ENCODE peak calls at places on chromosomes 5 and 9, in eight cellular contexts. A is GM23248, W is neural progenitor cell, I is PC-3, O is hepatocyte, S is GM23338, D is SK-N-SH, H is HCT116. F is an unnamed sample.

GRCh38 chr5:71457106-71457505 is 1.7 kb downstream of the BDP1 start:
- DNase-seq in H (no peak), S (no peak), A (no peak), W (no peak), D (no peak), O (no peak), I (no peak), F (no peak)

GRCh38 chr5:123512631-123513461 is 869 bp downstream of the CSNK1G3 start:
- DNase-seq in A (peak), W (peak), I (peak), O (peak), D (peak), H (no peak), S (peak), F (peak)

GRCh38 chr9:134427153-134427782 is 101.0 kb downstream of the RXRA start:
- DNase-seq in H (no peak), S (no peak), A (no peak), W (no peak), I (no peak), D (no peak), O (no peak), F (no peak)

GRCh38 chr9:124454791-124455443 is 4.7 kb downstream of the ADGRD2 start:
- DNase-seq in D (peak), A (no peak), O (no peak), S (no peak), H (no peak), I (no peak), W (no peak), F (no peak)

GRCh38 chr9:70113403-70114022 is 69.9 kb downstream of the MAMDC2 start:
- DNase-seq in S (peak), H (peak), I (peak), D (peak), A (peak), W (peak), O (peak), F (peak)

GRCh38 chr9:10613413-10613812 is 611 bp upstream of the PTPRD start:
- DNase-seq in D (peak), O (peak), H (no peak), S (peak), I (no peak), W (no peak), A (no peak), F (no peak)

GRCh38 chr9:114689813-114690212 is 7.8 kb upstream of the TEX48 start:
- DNase-seq in D (no peak), A (no peak), O (no peak), I (no peak), S (no peak), H (no peak), W (no peak), F (no peak)

GRCh38 chr5:135400866-135401265 is 1.8 kb upstream of the MACROH2A1 start:
- DNase-seq in D (no peak), S (peak), H (no peak), A (no peak), W (peak), O (peak), I (no peak), F (no peak)

GRCh38 chr5:30804739-30805313 is 388.7 kb upstream of the CDH6 start:
- DNase-seq in H (no peak), S (peak), I (peak), W (peak), O (peak), D (no peak), A (peak), F (no peak)

GRCh38 chr5:142259758-142260157 is 65.1 kb downstream of the SPRY4 start:
- DNase-seq in W (no peak), S (no peak), I (no peak), D (no peak), H (no peak), A (no peak), O (no peak), F (no peak)

GRCh38 chr5:32805966-32806626 is 95.0 kb downstream of the NPR3 start:
- DNase-seq in W (no peak), D (no peak), I (peak), O (peak), H (no peak), A (peak), S (no peak), F (no peak)

GRCh38 chr5:81626524-81626923 is 124.4 kb downstream of the SSBP2 start:
- DNase-seq in W (no peak), S (no peak), H (peak), I (peak), O (peak), A (peak), D (peak), F (no peak)

GRCh38 chr5:133696006-133696584 is 83.8 kb upstream of the FSTL4 start:
- DNase-seq in A (no peak), O (no peak), S (no peak), D (no peak), W (no peak), I (no peak), H (no peak), F (no peak)

GRCh38 chr5:72108200-72109050 is 1.1 kb downstream of the MAP1B start:
- DNase-seq in I (peak), D (peak), W (peak), O (peak), S (peak), A (peak), H (no peak), F (peak)

GRCh38 chr9:27565669-27566068 is 7.6 kb downstream of the C9orf72 start:
- DNase-seq in I (no peak), D (no peak), O (no peak), A (no peak), H (no peak), W (no peak), S (no peak), F (no peak)

GRCh38 chr5:172941067-172941516 is 18.1 kb upstream of the RPL26L1 start:
- DNase-seq in H (no peak), I (no peak), D (no peak), O (no peak), W (no peak), S (no peak), A (peak), F (no peak)

GRCh38 chr9:85478847-85479246 is 262.9 kb downstream of the AGTPBP1 start:
- DNase-seq in O (no peak), D (no peak), S (no peak), I (no peak), H (no peak), W (no peak), A (no peak), F (no peak)

GRCh38 chr9:35696520-35697215 is 6.9 kb upstream of the TPM2 start:
- DNase-seq in S (peak), H (peak), I (peak), D (peak), O (peak), A (peak), W (peak), F (peak)

GRCh38 chr5:59800375-59800893 is 93.1 kb downstream of the PDE4D start:
- DNase-seq in S (peak), W (peak), O (no peak), I (no peak), H (no peak), D (no peak), A (no peak), F (no peak)

GRCh38 chr9:95574176-95574575 is 57.4 kb upstream of the PTCH1 start:
- DNase-seq in S (no peak), H (no peak), D (no peak), W (no peak), I (no peak), A (no peak), O (no peak), F (no peak)

GRCh38 chr9:113794721-113795120 is 81.4 kb upstream of the ZNF618 start:
- DNase-seq in O (no peak), H (no peak), A (no peak), S (no peak), D (no peak), I (no peak), W (no peak), F (no peak)

GRCh38 chr9:72042928-72043327 is 17.5 kb downstream of the C9orf57 start:
- DNase-seq in S (no peak), A (no peak), I (no peak), H (no peak), O (no peak), W (no peak), D (no peak), F (no peak)

GRCh38 chr9:72039532-72039931 is 20.9 kb downstream of the C9orf57 start:
- DNase-seq in A (no peak), S (no peak), W (no peak), I (no peak), O (no peak), H (no peak), D (no peak), F (no peak)

GRCh38 chr9:72041369-72041768 is 19.0 kb downstream of the C9orf57 start:
- DNase-seq in D (no peak), H (no peak), O (no peak), A (no peak), W (no peak), I (no peak), S (no peak), F (no peak)

GRCh38 chr9:72044095-72044494 is 16.3 kb downstream of the C9orf57 start:
- DNase-seq in O (peak), S (no peak), A (no peak), W (no peak), D (no peak), H (no peak), I (no peak), F (no peak)

DNA sequence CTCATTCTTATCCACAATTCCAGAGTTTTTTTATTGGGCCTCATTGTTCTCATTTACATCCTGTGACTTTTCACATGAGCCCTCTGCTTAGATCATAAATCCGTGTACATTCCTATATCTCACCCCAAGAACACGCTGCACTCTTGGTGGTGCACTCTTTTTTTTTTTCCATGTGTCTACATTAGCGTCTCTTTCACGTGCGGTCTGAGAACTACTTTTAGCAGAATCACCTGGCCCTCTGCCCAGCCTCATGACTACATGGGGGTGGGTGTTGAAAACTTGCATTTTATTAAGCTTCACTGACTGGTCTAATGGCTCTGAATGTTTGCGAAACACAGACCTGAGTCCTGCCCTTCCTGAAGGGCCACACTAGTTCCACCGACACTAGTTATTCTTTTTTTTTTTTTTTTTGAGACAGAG is 18.6 kb downstream of the C9orf57 start:
- DNase-seq in W (no peak), S (no peak), I (peak), O (peak), A (peak), D (no peak), H (no peak), F (no peak)
- H2AFZ ChIP-seq in W (no peak), S (no peak), I (peak), O (no peak), A (no peak), D (no peak), H (no peak), F (no peak)

GRCh38 chr5:87383216-87383615 is 29.5 kb downstream of the CCNH start:
- DNase-seq in W (no peak), H (no peak), S (no peak), I (peak), D (no peak), A (peak), O (no peak), F (no peak)
- TF ChIP-seq EZH2phosphoT487 in W (no peak), H (no peak), S (no peak), I (no peak), D (no peak), A (no peak), O (no peak), F (no peak)

GRCh38 chr5:6686501-6686900 is 26.7 kb upstream of the TENT4A start:
- DNase-seq in D (no peak), H (no peak), A (no peak), I (no peak), O (no peak), S (no peak), W (no peak), F (no peak)
- H3K4me2 ChIP-seq in D (no peak), H (no peak), A (no peak), I (no peak), O (peak), S (no peak), W (no peak), F (no peak)

GRCh38 chr5:109412981-109413402 is 3.2 kb upstream of the PJA2 start:
- DNase-seq in S (no peak), H (no peak), A (no peak), O (no peak), D (no peak), W (peak), I (no peak), F (no peak)

GRCh38 chr5:109411175-109411514 is 1.4 kb upstream of the PJA2 start:
- DNase-seq in S (no peak), W (no peak), H (no peak), D (no peak), O (no peak), A (no peak), I (no peak), F (no peak)

GRCh38 chr5:109410389-109411174 is 808 bp upstream of the PJA2 start:
- DNase-seq in H (peak), A (peak), W (peak), D (peak), O (peak), S (peak), I (peak), F (peak)

GRCh38 chr5:109411627-109412026 is 1.9 kb upstream of the PJA2 start:
- DNase-seq in O (peak), S (no peak), D (no peak), W (no peak), H (peak), I (peak), A (peak), F (peak)

GRCh38 chr5:109413463-109413862 is 3.7 kb upstream of the PJA2 start:
- DNase-seq in A (peak), H (no peak), S (peak), W (peak), D (no peak), O (peak), I (no peak), F (no peak)
- H2AFZ ChIP-seq in A (no peak), H (peak), S (no peak), W (no peak), D (no peak), O (no peak), I (no peak), F (peak)

GRCh38 chr9:15136646-15137045 is 170.4 kb downstream of the TTC39B start:
- DNase-seq in D (no peak), W (no peak), H (peak), I (peak), S (peak), O (peak), A (peak), F (peak)

GRCh38 chr9:15135167-15135792 is 171.7 kb downstream of the TTC39B start:
- DNase-seq in O (peak), W (peak), S (peak), A (peak), I (peak), H (peak), D (peak), F (peak)

GRCh38 chr9:15127831-15128230 is 179.2 kb downstream of the TTC39B start:
- DNase-seq in A (no peak), W (no peak), I (no peak), O (no peak), S (no peak), D (no peak), H (no peak), F (no peak)

GRCh38 chr9:15133488-15133887 is 173.5 kb downstream of the TTC39B start:
- DNase-seq in H (no peak), A (no peak), I (no peak), S (no peak), W (no peak), O (no peak), D (no peak), F (no peak)

GRCh38 chr9:15132107-15132506 is 174.9 kb downstream of the TTC39B start:
- DNase-seq in A (no peak), W (no peak), O (no peak), S (no peak), I (no peak), H (no peak), D (no peak), F (no peak)
- TF ChIP-seq EZH2phosphoT487 in A (no peak), W (no peak), O (no peak), S (no peak), I (no peak), H (no peak), D (no peak), F (no peak)

DNA sequence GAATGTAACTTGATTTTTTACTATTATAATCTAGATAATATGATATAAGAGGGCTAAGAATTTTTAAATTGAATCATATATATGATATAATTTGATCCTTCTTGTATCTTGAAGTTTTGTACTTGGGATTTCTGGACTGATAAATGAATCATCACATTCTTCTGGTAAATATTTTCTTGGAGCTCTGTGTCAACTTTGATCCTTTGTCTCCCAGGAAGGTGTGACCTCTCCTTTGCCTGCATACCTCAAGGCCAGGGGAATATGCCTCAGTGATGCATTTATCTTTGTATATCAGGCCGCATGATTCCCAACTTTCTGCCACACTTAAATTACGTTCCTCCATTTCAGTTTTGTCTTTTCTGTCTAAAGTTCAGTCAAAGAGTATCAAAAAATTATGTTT is 101.2 kb downstream of the NLN start:
- DNase-seq in H (peak), O (no peak), A (no peak), I (peak), D (no peak), S (no peak), W (no peak), F (no peak)
- H3K4me2 ChIP-seq in H (peak), O (no peak), A (peak), I (no peak), D (no peak), S (no peak), W (no peak), F (no peak)

F was measured in MM.1S.